ENCODE peak calls at places on chromosomes 2 and 18, in seven cellular contexts. One of them, this sample, is unnamed.

GRCh38 chr2:213688129-213688528 is 403.9 kb downstream of the SPAG16 start:
- DNase-seq in T-helper 1 cell: no peak
- DNase-seq in T1000: no peak
- DNase-seq in ureter: no peak
- DNase-seq in activated T-helper 1 cell treated with anti-CD3 and anti-CD28 coated beads, Interleukin-12 subunit alpha, Interleukin-12 subunit beta, Interleukin-2, Interleukin-4 antibody, amounts not matched to agents 30 ng/mL and 10 ng/mL and 1 ng/mL, durations not matched to agents 14 hours and 24 hours and 36 hours: no peak
- DNase-seq in stimulated activated CD8-positive, alpha-beta memory T cell treated with anti-CD3 and anti-CD28 coated beads, Interleukin-4, amount 100 ng/mL, for 48 hours: no peak
- DNase-seq in GM12865: no peak
- DNase-seq in this sample: no peak

GRCh38 chr2:225177098-225177497 is 134.8 kb upstream of the DOCK10 start:
- DNase-seq in ureter: no peak
- DNase-seq in T-helper 1 cell: no peak
- DNase-seq in GM12865: no peak
- DNase-seq in stimulated activated CD8-positive, alpha-beta memory T cell treated with anti-CD3 and anti-CD28 coated beads, Interleukin-4, amount 100 ng/mL, for 48 hours: no peak
- DNase-seq in activated T-helper 1 cell treated with anti-CD3 and anti-CD28 coated beads, Interleukin-12 subunit alpha, Interleukin-12 subunit beta, Interleukin-2, Interleukin-4 antibody, amounts not matched to agents 30 ng/mL and 10 ng/mL and 1 ng/mL, durations not matched to agents 14 hours and 24 hours and 36 hours: no peak
- DNase-seq in T1000: no peak
- DNase-seq in this sample: no peak

GRCh38 chr18:62751341-62751821 is 36.0 kb downstream of the PHLPP1 start:
- DNase-seq in T1000: no peak
- DNase-seq in GM12865: peak; percentile 21
- DNase-seq in T-helper 1 cell: no peak
- DNase-seq in activated T-helper 1 cell treated with anti-CD3 and anti-CD28 coated beads, Interleukin-12 subunit alpha, Interleukin-12 subunit beta, Interleukin-2, Interleukin-4 antibody, amounts not matched to agents 30 ng/mL and 10 ng/mL and 1 ng/mL, durations not matched to agents 14 hours and 24 hours and 36 hours: no peak
- DNase-seq in stimulated activated CD8-positive, alpha-beta memory T cell treated with anti-CD3 and anti-CD28 coated beads, Interleukin-4, amount 100 ng/mL, for 48 hours: no peak
- DNase-seq in ureter: no peak
- DNase-seq in this sample: no peak

GRCh38 chr18:22275706-22276333 is 106.4 kb downstream of the GATA6 start:
- DNase-seq in GM12865: no peak
- DNase-seq in T-helper 1 cell: no peak
- DNase-seq in ureter: no peak
- DNase-seq in T1000: no peak
- DNase-seq in activated T-helper 1 cell treated with anti-CD3 and anti-CD28 coated beads, Interleukin-12 subunit alpha, Interleukin-12 subunit beta, Interleukin-2, Interleukin-4 antibody, amounts not matched to agents 30 ng/mL and 10 ng/mL and 1 ng/mL, durations not matched to agents 14 hours and 24 hours and 36 hours: no peak
- DNase-seq in stimulated activated CD8-positive, alpha-beta memory T cell treated with anti-CD3 and anti-CD28 coated beads, Interleukin-4, amount 100 ng/mL, for 48 hours: no peak
- DNase-seq in this sample: no peak

GRCh38 chr2:27606611-27607010 is 22.2 kb downstream of the CCDC121 start:
- DNase-seq in T-helper 1 cell: no peak
- DNase-seq in ureter: no peak
- DNase-seq in GM12865: no peak
- DNase-seq in activated T-helper 1 cell treated with anti-CD3 and anti-CD28 coated beads, Interleukin-12 subunit alpha, Interleukin-12 subunit beta, Interleukin-2, Interleukin-4 antibody, amounts not matched to agents 30 ng/mL and 10 ng/mL and 1 ng/mL, durations not matched to agents 14 hours and 24 hours and 36 hours: no peak
- DNase-seq in stimulated activated CD8-positive, alpha-beta memory T cell treated with anti-CD3 and anti-CD28 coated beads, Interleukin-4, amount 100 ng/mL, for 48 hours: no peak
- DNase-seq in T1000: no peak
- DNase-seq in this sample: no peak

GRCh38 chr2:1494257-1494656 is 81.0 kb downstream of the TPO start:
- DNase-seq in GM12865: no peak
- DNase-seq in stimulated activated CD8-positive, alpha-beta memory T cell treated with anti-CD3 and anti-CD28 coated beads, Interleukin-4, amount 100 ng/mL, for 48 hours: no peak
- DNase-seq in T1000: no peak
- DNase-seq in T-helper 1 cell: no peak
- DNase-seq in activated T-helper 1 cell treated with anti-CD3 and anti-CD28 coated beads, Interleukin-12 subunit alpha, Interleukin-12 subunit beta, Interleukin-2, Interleukin-4 antibody, amounts not matched to agents 30 ng/mL and 10 ng/mL and 1 ng/mL, durations not matched to agents 14 hours and 24 hours and 36 hours: no peak
- DNase-seq in ureter: no peak
- DNase-seq in this sample: no peak

GRCh38 chr2:62163834-62164233 is 32.1 kb upstream of the B3GNT2 start:
- DNase-seq in activated T-helper 1 cell treated with anti-CD3 and anti-CD28 coated beads, Interleukin-12 subunit alpha, Interleukin-12 subunit beta, Interleukin-2, Interleukin-4 antibody, amounts not matched to agents 30 ng/mL and 10 ng/mL and 1 ng/mL, durations not matched to agents 14 hours and 24 hours and 36 hours: no peak
- DNase-seq in GM12865: no peak
- DNase-seq in T-helper 1 cell: no peak
- DNase-seq in T1000: no peak
- DNase-seq in stimulated activated CD8-positive, alpha-beta memory T cell treated with anti-CD3 and anti-CD28 coated beads, Interleukin-4, amount 100 ng/mL, for 48 hours: no peak
- DNase-seq in ureter: no peak
- DNase-seq in this sample: no peak

GRCh38 chr2:119856469-119856901 is 96.8 kb downstream of the PTPN4 start:
- DNase-seq in GM12865: no peak
- DNase-seq in T-helper 1 cell: no peak
- DNase-seq in ureter: no peak
- DNase-seq in T1000: no peak
- DNase-seq in activated T-helper 1 cell treated with anti-CD3 and anti-CD28 coated beads, Interleukin-12 subunit alpha, Interleukin-12 subunit beta, Interleukin-2, Interleukin-4 antibody, amounts not matched to agents 30 ng/mL and 10 ng/mL and 1 ng/mL, durations not matched to agents 14 hours and 24 hours and 36 hours: no peak
- DNase-seq in stimulated activated CD8-positive, alpha-beta memory T cell treated with anti-CD3 and anti-CD28 coated beads, Interleukin-4, amount 100 ng/mL, for 48 hours: no peak
- DNase-seq in this sample: no peak

GRCh38 chr2:78431241-78431640 is 594.3 kb upstream of the REG3G start:
- DNase-seq in GM12865: no peak
- DNase-seq in ureter: no peak
- DNase-seq in T-helper 1 cell: no peak
- DNase-seq in stimulated activated CD8-positive, alpha-beta memory T cell treated with anti-CD3 and anti-CD28 coated beads, Interleukin-4, amount 100 ng/mL, for 48 hours: no peak
- DNase-seq in T1000: no peak
- DNase-seq in activated T-helper 1 cell treated with anti-CD3 and anti-CD28 coated beads, Interleukin-12 subunit alpha, Interleukin-12 subunit beta, Interleukin-2, Interleukin-4 antibody, amounts not matched to agents 30 ng/mL and 10 ng/mL and 1 ng/mL, durations not matched to agents 14 hours and 24 hours and 36 hours: no peak
- DNase-seq in this sample: no peak

This sample was measured in activated CD8-positive, alpha-beta memory T cell treated with anti-CD3 and anti-CD28 coated beads for 24 hours.